ENCODE peak calls at places on chromosomes 4 and X, in nine cellular contexts. X is heart left ventricle, I is uterus, V is GM12878, F is tibial nerve, L is endothelial cell of umbilical vein, H is adrenal gland, E is stomach, Q is body of pancreas. N is an unnamed sample. For H3K27me3, the result is how much of the 10 kb centered on the place peaks cover.

GRCh38 chrX:40313269-40313668 is 215.5 kb upstream of the BCOR start:
- DNase-seq in F (no peak), L (no peak), V (no peak), H (no peak), X (no peak), I (no peak), E (no peak), Q (no peak), N (no peak)

GRCh38 chr4:72006576-72006975 is 25.2 kb upstream of the NPFFR2 start:
- DNase-seq in H (no peak), E (no peak), I (no peak), X (no peak), L (peak), F (no peak), V (no peak), Q (no peak), N (no peak)

GRCh38 chr4:158682071-158682470 is 10.0 kb downstream of the ETFDH start:
- DNase-seq in X (no peak), Q (no peak), H (no peak), I (no peak), E (no peak), F (no peak), L (no peak), V (no peak), N (no peak)

GRCh38 chrX:107324493-107325310 is 118.3 kb downstream of the DNAAF6 start:
- DNase-seq in F (no peak), Q (peak), V (no peak), H (peak), L (peak), I (no peak), X (peak), E (no peak), N (no peak)

GRCh38 chr4:144650311-144650820 is 4.4 kb downstream of the HHIP start:
- DNase-seq in V (no peak), L (peak), E (no peak), X (no peak), H (no peak), Q (no peak), F (no peak), I (no peak), N (no peak)

GRCh38 chr4:6731780-6732179 is 15.8 kb downstream of the BLOC1S4 start:
- DNase-seq in H (no peak), X (no peak), L (no peak), E (no peak), F (no peak), Q (no peak), I (no peak), V (no peak), N (no peak)

GRCh38 chr4:184514121-184514988 is 40.0 kb upstream of the IRF2 start:
- DNase-seq in H (peak), I (peak), L (peak), F (peak), V (peak), Q (peak), E (no peak), X (peak), N (peak)

GRCh38 chr4:73315091-73315490 is 56.5 kb upstream of the ANKRD17 start:
- DNase-seq in I (no peak), L (no peak), H (no peak), V (no peak), E (no peak), Q (no peak), F (no peak), X (no peak), N (no peak)

GRCh38 chr4:170868191-170868590 is 778.4 kb upstream of the AADAT start:
- DNase-seq in X (no peak), L (no peak), F (no peak), Q (no peak), E (no peak), V (no peak), H (no peak), I (no peak), N (no peak)

GRCh38 chrX:39953879-39954278 is 143.9 kb downstream of the BCOR start:
- DNase-seq in Q (peak), V (no peak), F (peak), E (peak), L (peak), X (peak), H (peak), I (no peak), N (peak)

GRCh38 chr4:163505374-163505773 is 10.9 kb downstream of the TMA16 start:
- DNase-seq in H (no peak), X (no peak), Q (no peak), L (no peak), I (no peak), F (no peak), V (no peak), E (no peak), N (no peak)

GRCh38 chr4:103168993-103169392 is 29.1 kb downstream of the CENPE start:
- DNase-seq in F (no peak), H (no peak), E (no peak), V (no peak), I (no peak), X (no peak), L (no peak), Q (no peak), N (no peak)

DNA sequence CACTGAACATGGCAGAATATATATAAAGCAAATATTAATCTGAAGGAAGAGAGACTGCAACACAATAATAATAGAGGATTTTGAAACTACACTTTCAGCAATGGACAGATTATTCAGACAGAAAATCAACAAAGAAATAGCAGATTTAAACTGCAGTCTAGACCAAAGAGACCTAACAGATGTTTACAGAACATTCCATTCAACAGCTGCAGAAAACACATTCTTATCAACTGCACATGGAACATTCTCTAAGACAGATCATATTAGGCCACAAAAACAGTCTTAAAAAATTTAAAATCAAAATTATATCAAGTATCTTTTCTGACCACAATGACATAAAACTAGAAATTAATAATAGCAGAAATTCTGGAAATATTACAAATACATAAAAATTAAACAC is 27.1 kb downstream of the CENPE start:
- DNase-seq in I (no peak), E (no peak), Q (no peak), H (no peak), X (no peak), L (no peak), V (no peak), F (no peak), N (no peak)
- TF ChIP-seq POLR2A in I (no peak), E (no peak), Q (no peak), H (no peak), X (no peak), L (no peak), V (no peak), F (no peak), N (no peak)

GRCh38 chr4:1534876-1535526 is 128.8 kb upstream of the NKX1-1 start:
- DNase-seq in H (no peak), F (no peak), X (no peak), E (no peak), Q (no peak), I (no peak), V (no peak), L (no peak), N (no peak)

GRCh38 chr4:1533501-1534064 is 127.3 kb upstream of the NKX1-1 start:
- DNase-seq in H (no peak), I (no peak), L (no peak), V (no peak), Q (no peak), E (no peak), X (no peak), F (no peak), N (no peak)

GRCh38 chr4:1534076-1534872 is 128.0 kb upstream of the NKX1-1 start:
- DNase-seq in L (no peak), H (no peak), Q (no peak), F (no peak), X (no peak), V (no peak), I (no peak), E (no peak), N (no peak)

GRCh38 chr4:1531683-1532548 is 125.7 kb upstream of the NKX1-1 start:
- DNase-seq in E (no peak), H (no peak), L (no peak), Q (no peak), I (no peak), F (no peak), X (no peak), V (no peak), N (no peak)

GRCh38 chr4:1532549-1533395 is 126.5 kb upstream of the NKX1-1 start:
- DNase-seq in L (no peak), H (no peak), Q (no peak), E (no peak), V (no peak), F (no peak), X (no peak), I (no peak), N (no peak)
- H3K27me3 ChIP-seq in L (under half), H (under half), Q (under half), E (half or more), V (under half), F (under half), X (under half), I (under half), N (under half)

GRCh38 chr4:155322782-155323181 is 54.0 kb downstream of the MAP9 start:
- DNase-seq in H (no peak), L (no peak), F (no peak), X (no peak), E (no peak), I (no peak), Q (no peak), V (no peak), N (no peak)

DNA sequence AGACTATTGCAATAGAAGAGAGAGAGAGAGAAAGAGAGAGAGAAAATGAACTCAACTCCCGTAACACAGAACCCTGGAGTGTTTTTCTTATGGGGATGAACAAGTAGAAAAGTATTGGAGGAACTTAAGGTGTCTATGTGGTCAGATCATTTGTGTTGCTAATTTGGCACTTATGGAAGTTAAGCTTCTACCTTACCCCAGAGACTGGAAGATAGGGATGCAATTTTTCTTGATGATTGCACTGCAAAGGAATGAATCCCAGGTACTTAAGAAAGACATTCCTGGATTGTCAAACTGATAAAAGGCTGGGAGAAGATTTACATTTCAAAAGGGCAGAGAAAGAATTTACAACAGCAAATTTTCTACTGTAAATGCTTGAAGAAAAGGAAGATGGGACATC is 57.3 kb downstream of the MAP9 start:
- DNase-seq in E (no peak), H (no peak), L (no peak), V (no peak), Q (no peak), I (no peak), F (no peak), X (no peak), N (no peak)
- TF ChIP-seq CTCF in E (no peak), H (no peak), L (no peak), V (no peak), Q (no peak), I (no peak), F (no peak), X (no peak), N (no peak)

GRCh38 chrX:130110379-130111219 is at the start of gene ELF4:
- DNase-seq in I (peak), F (no peak), X (peak), Q (peak), V (no peak), L (no peak), E (peak), H (peak), N (peak)
- TF ChIP-seq POLR2A in I (no peak), F (no peak), X (peak), Q (no peak), V (peak), L (no peak), E (no peak), H (no peak), N (peak)

GRCh38 chr4:110615366-110616161 is 7.3 kb downstream of the PITX2 start:
- DNase-seq in F (no peak), E (no peak), L (no peak), I (no peak), X (no peak), H (no peak), Q (no peak), V (no peak), N (no peak)
- H3K27me3 ChIP-seq in F (under half), E (half or more), L (half or more), I (under half), X (half or more), H (half or more), Q (half or more), V (under half), N (half or more)

DNA sequence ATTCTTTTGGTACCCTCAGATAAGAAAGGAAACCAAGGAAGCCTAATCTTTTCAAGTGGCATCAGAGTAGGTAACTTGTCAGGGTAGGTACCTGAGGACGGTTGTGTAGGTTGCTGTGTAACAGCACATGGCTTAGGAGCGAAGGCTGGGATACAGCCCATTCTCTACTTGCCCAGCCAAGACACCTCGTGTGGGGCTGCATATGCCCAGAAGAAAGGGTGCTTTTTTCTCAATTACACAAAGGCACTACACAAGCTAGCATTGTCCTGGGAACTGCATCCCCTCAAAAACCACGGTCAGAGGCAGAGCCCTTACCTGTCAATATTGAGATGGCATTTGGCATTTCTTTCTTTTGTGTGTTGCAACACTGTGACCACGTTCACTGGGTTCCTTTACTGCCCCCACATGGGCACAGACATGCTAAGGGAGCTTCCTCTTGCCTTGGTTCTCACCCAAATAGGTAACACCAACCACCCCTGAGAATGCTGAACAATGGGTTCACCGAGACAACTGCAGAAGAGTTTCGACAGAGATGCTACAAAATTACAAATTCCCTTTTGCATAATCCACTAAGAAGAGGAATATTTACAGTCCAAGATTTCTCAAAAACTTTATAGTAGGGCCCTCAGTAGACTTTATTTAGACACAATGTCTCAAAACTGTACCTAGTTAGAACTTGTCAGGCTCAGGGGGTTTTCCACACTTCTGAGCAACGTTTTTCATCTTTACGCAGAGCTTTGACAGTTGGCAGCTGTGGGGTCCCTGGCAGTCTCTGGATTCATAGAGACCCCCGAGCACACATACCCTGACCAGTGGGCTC is 35.8 kb upstream of the TNIP3 start:
- DNase-seq in E (no peak), F (no peak), H (peak), V (peak), Q (no peak), I (no peak), L (no peak), X (no peak), N (no peak)
- TF ChIP-seq CTCF in E (no peak), F (no peak), H (no peak), V (peak), Q (no peak), I (no peak), L (no peak), X (no peak), N (no peak)

GRCh38 chr4:2151544-2151943 is 90.4 kb downstream of the HAUS3 start:
- DNase-seq in I (no peak), X (no peak), V (no peak), H (no peak), L (no peak), E (no peak), Q (no peak), F (no peak), N (no peak)

GRCh38 chr4:2155246-2155645 is 86.7 kb downstream of the HAUS3 start:
- DNase-seq in X (no peak), F (no peak), E (no peak), I (no peak), L (no peak), V (no peak), Q (no peak), H (no peak), N (no peak)

GRCh38 chr4:2154215-2154614 is 87.7 kb downstream of the HAUS3 start:
- DNase-seq in E (no peak), F (no peak), I (no peak), X (no peak), Q (no peak), V (no peak), H (no peak), L (no peak), N (no peak)

GRCh38 chr4:2150076-2150475 is 90.9 kb downstream of the NAT8L start:
- DNase-seq in F (no peak), L (no peak), H (no peak), V (no peak), I (no peak), X (no peak), Q (no peak), E (no peak), N (no peak)
- TF ChIP-seq POLR2A in F (no peak), L (no peak), H (no peak), V (no peak), I (no peak), X (no peak), Q (no peak), E (no peak), N (no peak)

DNA sequence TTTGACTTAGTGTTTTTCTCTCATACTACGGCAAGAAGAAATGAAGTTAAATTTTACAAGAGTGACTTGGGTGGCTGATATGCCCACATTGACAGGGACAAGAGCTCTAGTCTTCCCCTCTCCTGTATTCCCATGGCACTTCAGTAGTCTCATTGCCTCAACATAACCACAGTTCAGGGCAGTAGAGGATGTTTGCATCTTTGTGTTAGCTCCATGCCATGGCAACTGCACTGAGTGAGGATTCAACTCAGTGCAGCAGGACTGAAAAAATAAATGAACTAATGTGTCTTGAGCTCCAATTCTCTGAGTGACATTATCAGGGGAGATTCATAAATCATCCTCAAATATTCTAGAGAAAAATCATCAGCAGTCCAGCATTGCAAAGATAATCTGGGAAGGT is 78.8 kb downstream of the TET2 start:
- DNase-seq in E (no peak), F (no peak), X (no peak), H (no peak), Q (no peak), L (no peak), I (no peak), V (no peak), N (no peak)
- H3K27me3 ChIP-seq in E (under half), F (under half), X (under half), H (under half), Q (under half), L (under half), I (under half), V (under half), N (under half)

N was measured in transverse colon.